ENCODE peak calls at places on chromosomes 3 and 15, in ten cellular contexts. A is AG09309, C is lung, Y is astrocyte of the spinal cord, Z is prostate gland, K is GM12865, T is astrocyte, P is A549, J is HCT116, L is transverse colon. E is an unnamed sample.

GRCh38 chr3:109643590-109643989 is 306.2 kb upstream of the DPPA4 start:
- DNase-seq in L (no peak), Y (peak; percentile 68), A (no peak), J (peak; percentile 70), T (peak; percentile 76), P (peak; percentile 52), Z (no peak), C (no peak), K (no peak), E (no peak)

GRCh38 chr3:14484741-14485140 is 55.4 kb downstream of the GRIP2 start:
- DNase-seq in T (no peak), P (no peak), A (no peak), K (no peak), L (no peak), Y (no peak), Z (no peak), J (no peak), C (no peak), E (no peak)

GRCh38 chr3:51622868-51623267 is 48.2 kb upstream of the TEX264 start:
- DNase-seq in P (no peak), C (no peak), L (no peak), A (peak; percentile 37), Z (no peak), T (peak; percentile 14), Y (peak; percentile 67), K (no peak), J (no peak), E (no peak)

GRCh38 chr3:147400111-147400510 is 6.2 kb downstream of the ZIC4 start:
- DNase-seq in A (peak; percentile 27), P (no peak), C (no peak), L (no peak), J (no peak), Y (peak; percentile 48), T (no peak), Z (no peak), K (no peak), E (no peak)

GRCh38 chr3:125289429-125289828 is 76.9 kb upstream of the SLC12A8 start:
- DNase-seq in P (no peak), Y (no peak), K (no peak), Z (no peak), A (no peak), J (no peak), T (no peak), L (no peak), C (no peak), E (no peak)

GRCh38 chr3:66816110-66816761 is 181.9 kb upstream of the KBTBD8 start:
- DNase-seq in P (peak; percentile 47), A (peak; percentile 24), K (peak; percentile 64), Y (peak; percentile 77), T (peak; percentile 59), J (peak; percentile 42), Z (no peak), L (no peak), C (no peak), E (peak; percentile 36)

GRCh38 chr3:10277115-10277625 is 15.6 kb downstream of the GHRL start:
- DNase-seq in P (no peak), L (no peak), T (no peak), C (no peak), Z (no peak), A (no peak), Y (no peak), J (no peak), K (no peak), E (no peak)

GRCh38 chr15:74242296-74242929 is 6.3 kb downstream of the CCDC33 start:
- DNase-seq in C (no peak), K (no peak), P (peak; percentile 43), Y (peak; percentile 36), A (no peak), Z (no peak), T (peak; percentile 31), J (peak; percentile 10), L (no peak), E (no peak)

GRCh38 chr3:195271859-195272243 is 892 bp upstream of the XXYLT1 start:
- DNase-seq in J (no peak), L (no peak), P (no peak), A (no peak), T (no peak), Y (peak; percentile 17), K (no peak), Z (no peak), C (no peak), E (no peak)
- TF ChIP-seq CTCF in J (no peak), L (no peak), P (peak; percentile 9), A (no peak), T (no peak), Y (no peak), K (no peak), Z (no peak), C (no peak), E (no peak)

DNA sequence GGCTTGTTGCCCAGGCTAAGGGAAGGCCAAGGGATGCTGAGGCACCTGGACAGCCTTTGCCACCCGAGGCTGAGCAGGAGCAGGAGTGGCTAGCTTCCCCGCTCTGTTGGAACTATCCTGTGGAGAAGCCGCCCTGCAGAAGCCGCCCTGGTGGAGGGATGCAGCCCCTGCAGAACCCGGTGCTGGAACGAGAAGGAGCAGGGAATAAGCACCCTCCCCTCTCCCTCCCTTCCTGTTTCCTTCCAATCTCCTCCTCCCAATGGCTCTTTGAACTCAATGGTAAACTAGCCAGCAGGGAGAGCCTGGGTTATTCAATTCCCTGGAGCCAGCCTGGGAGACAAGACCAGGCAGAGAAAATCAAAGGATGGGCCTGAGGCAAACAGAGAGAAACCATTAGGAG is 11.8 kb upstream of the HRG start:
- DNase-seq in K (no peak), P (peak; percentile 12), J (peak; percentile 13), T (no peak), Z (no peak), L (no peak), C (no peak), Y (no peak), A (no peak), E (no peak)
- TF ChIP-seq CTCF in K (no peak), P (no peak), J (peak; percentile 45), T (no peak), Z (no peak), L (no peak), C (no peak), Y (peak; percentile 20), A (no peak), E (no peak)

GRCh38 chr15:98649996-98650870 is 1.9 kb downstream of the IGF1R start:
- DNase-seq in Y (no peak), T (peak; percentile 45), L (peak; percentile 30), K (peak; percentile 11), J (no peak), A (no peak), Z (peak; percentile 25), C (peak; percentile 36), P (peak; percentile 48), E (no peak)

GRCh38 chr15:98647774-98648653 is at the start of gene IGF1R:
- DNase-seq in J (peak; percentile 73), T (peak; percentile 75), C (peak; percentile 82), Z (peak; percentile 88), P (peak; percentile 92), L (peak; percentile 88), Y (peak; percentile 90), K (peak; percentile 94), A (peak; percentile 41), E (peak; percentile 91)

GRCh38 chr15:98647026-98647773 is 1.1 kb upstream of the IGF1R start:
- DNase-seq in A (no peak), L (peak; percentile 78), Z (peak; percentile 58), C (peak; percentile 63), J (peak; percentile 22), Y (peak; percentile 58), P (peak; percentile 91), K (peak; percentile 73), T (peak; percentile 54), E (peak; percentile 83)

GRCh38 chr15:98649621-98649995 is 1.3 kb downstream of the IGF1R start:
- DNase-seq in P (no peak), K (peak; percentile 36), T (no peak), Y (no peak), C (peak; percentile 43), A (no peak), Z (no peak), J (no peak), L (peak; percentile 52), E (peak; percentile 52)

DNA sequence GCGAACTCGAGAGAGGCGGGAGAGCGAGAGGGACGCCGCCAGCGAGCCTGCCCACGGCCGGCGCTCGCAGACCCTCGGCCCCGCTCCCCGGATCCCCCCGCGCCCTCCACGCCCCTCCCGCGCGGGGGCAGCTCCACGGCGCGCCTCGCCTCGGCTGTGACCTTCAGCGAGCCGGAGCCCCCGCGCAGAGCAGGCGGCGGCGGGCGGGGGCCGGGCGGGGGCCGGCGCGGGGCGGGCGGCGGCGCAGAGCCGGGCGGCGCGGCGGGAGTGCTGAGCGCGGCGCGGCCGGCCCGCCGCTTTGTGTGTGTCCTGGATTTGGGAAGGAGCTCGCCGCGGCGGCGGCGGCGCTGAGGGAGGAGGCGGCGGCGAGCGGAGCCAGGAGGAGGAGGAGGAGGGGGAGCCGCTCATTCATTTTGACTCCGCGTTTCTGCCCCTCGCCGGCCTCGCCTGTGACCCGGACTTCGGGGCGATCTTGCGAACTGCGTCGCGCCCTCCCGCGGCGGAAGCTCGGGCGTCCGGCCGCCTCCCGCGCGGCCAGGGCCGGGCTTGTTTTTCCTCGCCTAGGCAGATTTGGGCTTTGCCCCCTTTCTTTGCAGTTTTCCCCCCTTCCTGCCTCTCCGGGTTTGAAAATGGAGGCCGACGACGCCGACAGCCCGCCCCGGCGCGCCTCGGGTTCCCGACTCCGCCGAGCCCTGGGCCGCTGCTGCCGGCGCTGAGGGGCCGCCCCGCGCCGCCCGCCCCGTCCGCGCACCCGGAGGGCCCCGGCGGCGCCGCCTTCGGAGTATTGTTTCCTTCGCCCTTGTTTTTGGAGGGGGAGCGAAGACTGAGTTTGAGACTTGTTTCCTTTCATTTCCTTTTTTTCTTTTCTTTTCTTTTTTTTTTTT is 557 bp downstream of the IGF1R start:
- DNase-seq in J (no peak), L (peak; percentile 49), P (peak; percentile 71), K (peak; percentile 74), C (peak; percentile 46), A (no peak), Y (peak; percentile 58), Z (peak; percentile 34), T (peak; percentile 26), E (peak; percentile 64)
- TF ChIP-seq CTCF in J (no peak), L (no peak), P (peak; percentile 16), K (peak; percentile 16), C (no peak), A (no peak), Y (no peak), Z (no peak), T (no peak), E (peak; percentile 23)

DNA sequence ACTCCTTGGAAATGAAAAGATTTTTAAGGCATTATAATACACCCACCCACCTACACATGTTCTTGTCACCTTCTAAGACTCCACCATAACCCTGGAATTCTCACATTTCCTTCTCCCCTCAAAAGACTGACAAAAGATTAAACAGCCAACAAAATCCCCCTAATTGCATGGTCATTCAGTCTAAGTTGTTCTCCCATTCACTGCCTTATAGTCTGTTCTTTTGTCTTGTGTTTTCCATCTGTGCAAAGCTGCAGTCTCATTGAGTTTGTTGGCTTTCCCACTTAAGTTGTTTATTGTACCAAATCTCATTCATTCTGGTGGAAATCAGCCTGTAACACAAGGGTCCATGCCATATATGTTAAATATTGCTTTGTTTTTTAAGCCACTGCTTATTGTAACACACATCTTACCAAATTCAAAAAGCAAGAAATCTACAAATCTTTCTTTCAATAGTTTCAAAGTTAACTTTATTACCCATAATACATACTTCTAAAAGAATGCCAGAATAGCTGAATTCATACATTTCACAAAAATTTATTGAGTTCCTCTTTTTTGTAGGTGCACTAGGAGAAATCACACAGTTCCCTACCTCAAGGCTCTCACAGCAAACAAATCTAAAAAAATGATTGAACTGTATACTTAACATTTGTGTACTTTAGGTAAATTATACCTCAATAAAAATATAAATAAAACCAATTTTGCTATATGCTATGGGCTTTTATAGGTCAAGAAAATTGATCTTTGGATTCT is 2.4 kb upstream of the RCN2 start:
- DNase-seq in Y (no peak), K (no peak), T (no peak), Z (no peak), J (no peak), L (no peak), A (no peak), P (no peak), C (no peak), E (no peak)
- TF ChIP-seq CTCF in Y (no peak), K (no peak), T (no peak), Z (no peak), J (no peak), L (no peak), A (no peak), P (no peak), C (no peak), E (no peak)